ENCODE peak calls at places on chromosome 7, in seven cellular contexts. L, M, O, C, P, A and B are unnamed samples.

GRCh38 chr7:81659697-81660395 is 110.0 kb downstream of the HGF start:
- DNase-seq in A (no peak), C (no peak), O (no peak), L (no peak), P (no peak), M (no peak), B (no peak)

GRCh38 chr7:90720970-90721768 is 125.0 kb downstream of the CDK14 start:
- DNase-seq in L (no peak), A (no peak), M (peak), P (peak), O (peak), C (no peak), B (no peak)

GRCh38 chr7:151742713-151743480 is 134.0 kb downstream of the PRKAG2 start:
- DNase-seq in A (no peak), M (no peak), C (no peak), P (no peak), O (no peak), L (no peak), B (no peak)

GRCh38 chr7:8724080-8724718 is 290.8 kb downstream of the NXPH1 start:
- DNase-seq in O (no peak), C (peak), A (peak), L (no peak), P (peak), M (no peak), B (peak)

GRCh38 chr7:24477807-24478655 is 95.2 kb upstream of the PALS2 start:
- DNase-seq in P (peak), C (peak), M (no peak), L (peak), A (peak), O (peak), B (no peak)

GRCh38 chr7:45573199-45573598 is 969 bp upstream of the ADCY1 start:
- DNase-seq in O (no peak), L (peak), P (no peak), M (no peak), C (no peak), A (no peak), B (no peak)

GRCh38 chr7:36286688-36287087 is 103.0 kb upstream of the ANLN start:
- DNase-seq in M (no peak), O (no peak), L (no peak), C (no peak), P (no peak), A (no peak), B (no peak)

GRCh38 chr7:68014031-68014774 is 1017.6 kb downstream of the TYW1 start:
- DNase-seq in A (no peak), O (no peak), L (no peak), C (no peak), M (no peak), P (no peak), B (no peak)

GRCh38 chr7:4549681-4550080 is 132.4 kb upstream of the FOXK1 start:
- DNase-seq in P (peak), O (no peak), A (no peak), M (no peak), C (no peak), L (no peak), B (no peak)

GRCh38 chr7:2702594-2702957 is 14.6 kb downstream of the AMZ1 start:
- DNase-seq in P (no peak), M (no peak), L (no peak), A (no peak), C (no peak), O (no peak), B (no peak)

GRCh38 chr7:93902777-93903423 is 3.5 kb upstream of the GNGT1 start:
- DNase-seq in M (no peak), P (peak), O (no peak), A (peak), L (no peak), C (peak), B (peak)

GRCh38 chr7:155484483-155485399 is 26.8 kb downstream of the EN2 start:
- DNase-seq in M (no peak), C (no peak), A (no peak), O (no peak), L (no peak), P (no peak), B (no peak)

GRCh38 chr7:115289966-115290365 is 368.1 kb downstream of the MDFIC start:
- DNase-seq in M (no peak), P (no peak), O (no peak), A (no peak), L (no peak), C (no peak), B (no peak)

GRCh38 chr7:106485031-106485551 is 175.9 kb downstream of the CCDC71L start:
- DNase-seq in O (no peak), L (no peak), A (no peak), P (no peak), M (no peak), C (no peak), B (no peak)

GRCh38 chr7:34155225-34155908 is 250.0 kb downstream of the BMPER start:
- DNase-seq in C (no peak), O (no peak), P (no peak), M (no peak), L (peak), A (peak), B (no peak)

GRCh38 chr7:83150310-83150709 is 12.4 kb downstream of the PCLO start:
- DNase-seq in O (no peak), C (no peak), A (peak), P (no peak), M (no peak), L (no peak), B (no peak)

GRCh38 chr7:112882022-112882421 is 91.8 kb upstream of the TMEM168 start:
- DNase-seq in P (no peak), O (no peak), A (no peak), M (no peak), C (no peak), L (no peak), B (no peak)

GRCh38 chr7:120856621-120857352 is 1.2 kb downstream of the TSPAN12 start:
- DNase-seq in L (no peak), A (peak), O (no peak), C (peak), P (peak), M (peak), B (peak)

GRCh38 chr7:41164440-41164839 is 538.5 kb downstream of the INHBA start:
- DNase-seq in C (no peak), O (no peak), P (no peak), L (no peak), A (no peak), M (no peak), B (no peak)

GRCh38 chr7:17849504-17849903 is 90.8 kb downstream of the SNX13 start:
- DNase-seq in C (peak), L (no peak), M (no peak), P (no peak), A (no peak), O (no peak), B (no peak)

GRCh38 chr7:45582868-45583277 is 8.7 kb downstream of the ADCY1 start:
- DNase-seq in C (peak), M (no peak), L (peak), A (no peak), P (no peak), O (no peak), B (no peak)

GRCh38 chr7:126778101-126778500 is 474.6 kb downstream of the GRM8 start:
- DNase-seq in P (no peak), A (no peak), L (no peak), M (no peak), O (no peak), C (no peak), B (no peak)

GRCh38 chr7:107891619-107892366 is 810 bp downstream of the DLD start:
- DNase-seq in A (peak), O (no peak), P (no peak), L (no peak), M (no peak), C (no peak), B (no peak)

GRCh38 chr7:158262284-158263109 is 325.1 kb downstream of the PTPRN2 start:
- DNase-seq in P (no peak), M (no peak), L (no peak), O (no peak), A (no peak), C (no peak), B (no peak)

GRCh38 chr7:1359051-1359400 is 100.2 kb downstream of the MICALL2 start:
- DNase-seq in A (no peak), P (no peak), O (no peak), M (peak), L (no peak), C (no peak), B (no peak)

GRCh38 chr7:157432541-157432956 is 95.7 kb downstream of the DNAJB6 start:
- DNase-seq in O (no peak), A (peak), M (peak), C (no peak), P (no peak), L (peak), B (no peak)

GRCh38 chr7:151271699-151272355 is 23.3 kb upstream of the SMARCD3 start:
- DNase-seq in O (peak), L (peak), C (no peak), A (peak), M (no peak), P (peak), B (no peak)

GRCh38 chr7:89200758-89201157 is 405.2 kb upstream of the TEX47 start:
- DNase-seq in O (no peak), M (no peak), C (no peak), L (no peak), A (no peak), P (no peak), B (no peak)

GRCh38 chr7:155377837-155378579 is 79.9 kb upstream of the EN2 start:
- DNase-seq in A (no peak), O (no peak), C (peak), M (peak), P (peak), L (no peak), B (no peak)

GRCh38 chr7:116707289-116707688 is 35.3 kb downstream of the MET start:
- DNase-seq in A (no peak), O (no peak), L (no peak), M (no peak), P (no peak), C (no peak), B (no peak)
- H3K27ac ChIP-seq in A (peak), O (peak), L (no peak), M (no peak), P (no peak), C (no peak), B (no peak)

GRCh38 chr7:79290841-79291497 is 162.5 kb downstream of the MAGI2 start:
- DNase-seq in P (no peak), L (no peak), A (peak), M (no peak), O (no peak), C (no peak), B (no peak)

GRCh38 chr7:79292834-79293233 is 160.6 kb downstream of the MAGI2 start:
- DNase-seq in O (no peak), M (no peak), C (no peak), P (no peak), L (no peak), A (peak), B (no peak)

GRCh38 chr7:79293655-79294142 is 159.8 kb downstream of the MAGI2 start:
- DNase-seq in O (no peak), M (no peak), A (peak), C (no peak), P (peak), L (no peak), B (no peak)

GRCh38 chr7:79290398-79290797 is 163.1 kb downstream of the MAGI2 start:
- DNase-seq in P (no peak), L (no peak), M (no peak), O (no peak), A (no peak), C (no peak), B (no peak)

GRCh38 chr7:79291498-79291865 is 162.0 kb downstream of the MAGI2 start:
- DNase-seq in P (no peak), M (no peak), O (no peak), A (no peak), C (no peak), L (no peak), B (no peak)
- H3K27ac ChIP-seq in P (no peak), M (no peak), O (no peak), A (peak), C (no peak), L (no peak), B (no peak)

DNA sequence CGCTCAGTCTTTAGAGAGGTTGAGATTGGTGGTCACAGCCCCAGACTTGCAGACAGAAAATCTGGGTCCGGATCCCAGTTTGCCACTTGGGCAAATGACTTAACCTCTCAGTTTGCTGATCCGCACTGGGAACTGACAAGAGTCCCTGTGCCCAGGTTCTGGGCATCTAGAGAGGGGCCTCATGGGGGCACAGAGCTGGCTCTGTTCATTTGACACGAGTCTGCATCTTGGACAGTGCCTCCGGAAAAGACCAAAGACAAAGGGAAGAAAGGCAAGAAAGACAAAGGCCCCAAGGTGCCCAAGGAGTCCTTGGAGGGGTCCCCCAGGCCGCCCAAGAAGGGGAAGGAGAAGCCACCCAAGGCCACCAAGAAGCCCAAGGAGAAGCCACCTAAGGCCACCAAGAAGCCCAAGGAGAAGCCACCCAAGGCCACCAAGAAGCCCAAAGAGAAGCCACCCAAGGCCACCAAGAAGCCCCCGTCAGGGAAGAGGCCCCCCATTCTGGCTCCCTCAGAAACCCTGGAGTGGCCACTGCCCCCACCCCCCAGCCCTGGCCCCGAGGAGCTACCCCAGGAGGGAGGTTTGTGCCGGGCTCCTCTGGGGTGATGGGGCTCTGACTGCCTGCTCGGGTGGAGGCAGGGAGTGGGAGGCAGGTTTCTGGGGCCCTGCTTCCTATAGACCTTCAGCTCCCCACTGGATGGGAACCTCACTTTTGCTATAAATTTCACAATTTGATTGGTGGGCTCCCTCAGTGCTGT is 2.3 kb downstream of the AEBP1 start:
- DNase-seq in M (no peak), C (no peak), L (no peak), A (no peak), P (no peak), O (no peak), B (no peak)
- H3K27ac ChIP-seq in M (no peak), C (no peak), L (peak), A (no peak), P (no peak), O (peak), B (no peak)

DNA sequence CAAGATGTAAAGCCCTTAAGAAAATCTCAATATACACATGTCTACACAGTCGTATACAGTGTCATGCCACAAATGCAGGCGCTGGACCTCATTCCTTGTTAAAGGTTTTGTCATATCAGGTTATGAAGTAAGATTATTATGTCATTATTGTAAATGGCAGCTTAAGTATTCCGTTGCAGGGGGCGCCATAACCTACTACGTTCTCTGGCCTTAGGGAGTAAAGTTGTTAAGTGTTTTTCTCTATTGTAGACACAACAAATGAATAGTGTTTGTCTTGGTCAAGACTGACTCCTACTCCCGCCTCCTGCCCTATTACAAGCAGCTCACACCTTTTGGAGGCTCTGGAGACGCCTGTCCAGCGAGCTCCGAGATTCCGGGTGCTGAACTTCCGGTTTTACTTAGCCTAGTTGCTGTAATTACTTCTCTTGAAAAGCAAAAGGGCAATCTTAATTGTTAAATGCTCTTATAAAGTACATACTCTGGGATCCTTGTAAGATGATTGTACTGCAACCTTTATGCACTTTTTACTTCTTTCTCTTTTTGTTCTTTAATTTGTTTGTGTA is 984 bp downstream of the GATAD1 start:
- DNase-seq in L (peak), P (peak), O (peak), A (peak), C (peak), M (peak), B (no peak)
- H3K27ac ChIP-seq in L (peak), P (peak), O (peak), A (peak), C (peak), M (peak), B (peak)